ENCODE peak calls at places on chromosomes 13 and 19, in ten cellular contexts. M, C, G, N, T, R, Z, S, O and L are unnamed samples.
A peak's percentile ranks its signal among the peaks of the same experiment; 100 is the strongest.

GRCh38 chr13:80473695-80474094 is 132.8 kb upstream of the SPRY2 start:
- DNase-seq in G (peak; percentile 3), N (no peak), S (peak; percentile 7), O (no peak), Z (no peak), R (peak; percentile 18), C (no peak), M (no peak), T (no peak), L (peak; percentile 71)

GRCh38 chr19:30719189-30719990 is 347.2 kb downstream of the ZNF536 start:
- DNase-seq in C (peak; percentile 87), S (peak; percentile 54), G (no peak), R (no peak), N (peak; percentile 83), Z (no peak), M (peak; percentile 70), O (no peak), T (peak; percentile 3), L (no peak)

GRCh38 chr19:368624-369020 is 24.0 kb upstream of the MIER2 start:
- DNase-seq in M (no peak), N (no peak), C (peak; percentile 43), Z (no peak), G (no peak), S (no peak), O (no peak), T (no peak), R (no peak), L (no peak)

GRCh38 chr19:54063350-54064078 is at the start of gene VSTM1:
- DNase-seq in T (no peak), G (no peak), O (no peak), C (peak; percentile 54), N (no peak), Z (no peak), M (no peak), R (no peak), S (no peak), L (no peak)

GRCh38 chr19:4298772-4299550 is 3.2 kb downstream of the TMIGD2 start:
- DNase-seq in Z (no peak), M (no peak), N (no peak), S (no peak), G (no peak), O (no peak), C (peak; percentile 48), R (no peak), T (no peak), L (no peak)

GRCh38 chr13:101398191-101398590 is 18.1 kb downstream of the NALCN start:
- DNase-seq in C (peak; percentile 62), S (peak; percentile 78), O (no peak), N (no peak), M (no peak), G (no peak), T (no peak), R (peak; percentile 81), Z (no peak), L (no peak)

GRCh38 chr19:36771275-36772231 is 1.1 kb downstream of the ZNF850 start:
- DNase-seq in G (peak; percentile 76), T (peak; percentile 84), Z (no peak), R (peak; percentile 87), O (no peak), N (peak; percentile 88), M (peak; percentile 84), S (peak; percentile 92), C (peak; percentile 81), L (peak; percentile 67)

GRCh38 chr13:98448642-98448928 is 128.3 kb downstream of the STK24 start:
- DNase-seq in C (no peak), S (no peak), R (no peak), Z (no peak), N (no peak), M (no peak), T (no peak), G (no peak), O (no peak), L (no peak)

GRCh38 chr13:44278164-44278563 is 95.5 kb upstream of the SERP2 start:
- DNase-seq in R (no peak), Z (no peak), M (no peak), C (no peak), S (no peak), G (no peak), T (no peak), O (no peak), N (no peak), L (no peak)

GRCh38 chr19:18044825-18045304 is 36.9 kb downstream of the ARRDC2 start:
- DNase-seq in Z (peak; percentile 69), T (peak; percentile 72), O (peak; percentile 84), S (peak; percentile 86), C (peak; percentile 89), N (peak; percentile 33), M (no peak), G (peak; percentile 54), R (peak; percentile 76), L (no peak)

GRCh38 chr19:2734589-2735288 is 5.1 kb downstream of the SLC39A3 start:
- DNase-seq in R (no peak), T (no peak), C (peak; percentile 78), M (peak; percentile 17), S (no peak), Z (no peak), G (no peak), N (no peak), O (no peak), L (no peak)
- H3K4me3 ChIP-seq in R (no peak overlapping the region), T (no peak overlapping the region), C (no peak overlapping the region), M (no peak overlapping the region), S (no peak overlapping the region), Z (no peak overlapping the region), G (no peak overlapping the region), N (no peak overlapping the region), O (no peak overlapping the region), L (no peak overlapping the region)

GRCh38 chr19:56105090-56105701 is 15.9 kb downstream of the ZNF787 start:
- DNase-seq in O (peak; percentile 54), T (no peak), Z (peak; percentile 9), G (peak; percentile 22), C (peak; percentile 98), S (peak; percentile 76), M (peak; percentile 44), R (peak; percentile 33), N (peak; percentile 73), L (no peak)

GRCh38 chr19:56107626-56108351 is 13.3 kb downstream of the ZNF787 start:
- DNase-seq in G (no peak), Z (no peak), O (no peak), C (peak; percentile 66), T (no peak), R (no peak), S (no peak), M (no peak), N (no peak), L (no peak)

GRCh38 chr19:56106993-56107392 is 14.1 kb downstream of the ZNF787 start:
- DNase-seq in O (no peak), G (no peak), M (no peak), T (no peak), C (peak; percentile 53), S (no peak), R (no peak), N (no peak), Z (no peak), L (no peak)

GRCh38 chr19:56104423-56104822 is 16.7 kb downstream of the ZNF787 start:
- DNase-seq in T (no peak), O (no peak), C (peak; percentile 67), S (no peak), R (no peak), N (no peak), Z (no peak), G (no peak), M (no peak), L (no peak)

DNA sequence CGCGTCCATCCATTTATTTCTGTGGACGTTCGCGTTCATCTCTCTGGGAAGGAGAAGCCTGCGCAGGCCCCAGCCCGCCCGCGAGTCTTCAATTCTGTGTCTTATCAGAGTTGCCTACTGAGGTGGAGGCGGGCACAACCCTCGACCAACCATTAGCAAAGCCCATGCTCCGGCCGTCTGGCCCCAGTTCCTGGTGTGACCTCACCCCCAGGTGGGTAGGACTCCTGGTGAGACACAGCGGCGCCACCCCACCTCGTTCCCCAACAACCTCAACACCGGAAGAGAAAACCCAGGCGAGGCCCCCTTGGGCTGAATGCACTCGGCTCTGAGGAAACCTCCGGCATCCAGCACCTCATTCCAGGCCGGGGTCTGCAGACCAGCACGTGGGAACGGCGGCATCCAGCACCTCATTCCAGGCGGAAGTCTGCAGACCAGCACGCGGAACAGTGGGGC is 14.7 kb downstream of the ZNF787 start:
- DNase-seq in O (no peak), G (no peak), N (no peak), S (no peak), C (peak; percentile 43), R (no peak), M (no peak), Z (no peak), T (no peak), L (no peak)
- H3K4me1 ChIP-seq in O (no peaks in the 10 kb centered on the region), G (peaks cover 17% of the 10 kb centered on the region), N (peaks cover 33% of the 10 kb centered on the region), S (peaks cover 13% of the 10 kb centered on the region), C (peaks cover 22% of the 10 kb centered on the region), R (peaks cover 23% of the 10 kb centered on the region), M (no peaks in the 10 kb centered on the region), Z (peaks cover 10% of the 10 kb centered on the region), T (peaks cover 8% of the 10 kb centered on the region), L (peaks cover 73% of the 10 kb centered on the region)

GRCh38 chr19:33416307-33417215 is 43.1 kb downstream of the CEBPG start:
- DNase-seq in T (peak; percentile 81), O (peak; percentile 46), R (peak; percentile 68), N (peak; percentile 58), C (peak; percentile 97), Z (peak; percentile 52), G (peak; percentile 72), M (peak; percentile 90), S (peak; percentile 71), L (no peak)
- H3K4me3 ChIP-seq in T (no peak overlapping the region), O (peak overlapping the region; percentile 21), R (no peak overlapping the region), N (no peak overlapping the region), C (peak overlapping the region; percentile 36), Z (peak overlapping the region; percentile 23), G (no peak overlapping the region), M (peak overlapping the region; percentile 43), S (no peak overlapping the region), L (no peak overlapping the region)

GRCh38 chr19:16070366-16070990 is 5.8 kb upstream of the TPM4 start:
- DNase-seq in S (peak; percentile 85), T (peak; percentile 78), R (no peak), C (peak; percentile 81), G (peak; percentile 96), O (peak; percentile 93), N (no peak), M (no peak), Z (peak; percentile 87), L (no peak)
- H3K4me1 ChIP-seq in S (peaks cover 30% of the 10 kb centered on the region), T (peaks cover 29% of the 10 kb centered on the region), R (peaks cover 15% of the 10 kb centered on the region), C (peaks cover 41% of the 10 kb centered on the region), G (peaks cover 44% of the 10 kb centered on the region), O (peaks cover 22% of the 10 kb centered on the region), N (no peaks in the 10 kb centered on the region), M (no peaks in the 10 kb centered on the region), Z (peaks cover 38% of the 10 kb centered on the region), L (peaks cover 11% of the 10 kb centered on the region)